ENCODE peak calls at places on chromosomes 16 and 17, in four cellular contexts. One of them, this sample, is unnamed.

GRCh38 chr16:4944333-4945281 is 7.7 kb upstream of the PPL start:
- DNase-seq in CD4-positive, alpha-beta T cell: no peak
- DNase-seq in fibroblast of lung: peak; percentile 97
- DNase-seq in tibial artery: peak; percentile 98
- DNase-seq in this sample: no peak

GRCh38 chr17:51604299-51605020 is 344.1 kb downstream of the UTP18 start:
- DNase-seq in tibial artery: no peak
- DNase-seq in CD4-positive, alpha-beta T cell: no peak
- DNase-seq in fibroblast of lung: no peak
- DNase-seq in this sample: no peak

GRCh38 chr16:58020628-58021521 is 4.7 kb upstream of the MMP15 start:
- DNase-seq in tibial artery: no peak
- DNase-seq in fibroblast of lung: no peak
- DNase-seq in CD4-positive, alpha-beta T cell: peak; percentile 55
- DNase-seq in this sample: no peak

GRCh38 chr17:57594767-57595166 is 150.3 kb downstream of the CCDC182 start:
- DNase-seq in tibial artery: no peak
- DNase-seq in fibroblast of lung: no peak
- DNase-seq in CD4-positive, alpha-beta T cell: no peak
- DNase-seq in this sample: no peak

GRCh38 chr16:84600343-84601229 is 17.3 kb downstream of the COTL1 start:
- DNase-seq in tibial artery: no peak
- DNase-seq in CD4-positive, alpha-beta T cell: no peak
- DNase-seq in fibroblast of lung: peak; percentile 45
- DNase-seq in this sample: no peak

GRCh38 chr16:53087101-53087500 is 32.3 kb downstream of the CHD9 start:
- DNase-seq in tibial artery: no peak
- DNase-seq in CD4-positive, alpha-beta T cell: no peak
- DNase-seq in fibroblast of lung: peak; percentile 58
- DNase-seq in this sample: no peak

GRCh38 chr17:57819273-57819672 is 30.6 kb downstream of the MRPS23 start:
- DNase-seq in fibroblast of lung: peak; percentile 30
- DNase-seq in CD4-positive, alpha-beta T cell: no peak
- DNase-seq in tibial artery: no peak
- DNase-seq in this sample: no peak

GRCh38 chr16:30882429-30883310 is 11.2 kb downstream of the BCL7C start:
- DNase-seq in tibial artery: no peak
- DNase-seq in fibroblast of lung: no peak
- DNase-seq in CD4-positive, alpha-beta T cell: no peak
- DNase-seq in this sample: no peak

GRCh38 chr16:23284584-23284983 is 17.5 kb upstream of the SCNN1B start:
- DNase-seq in tibial artery: no peak
- DNase-seq in CD4-positive, alpha-beta T cell: no peak
- DNase-seq in fibroblast of lung: no peak
- DNase-seq in this sample: no peak

GRCh38 chr16:28263305-28263704 is 29.0 kb upstream of the SBK1 start:
- DNase-seq in tibial artery: no peak
- DNase-seq in fibroblast of lung: no peak
- DNase-seq in CD4-positive, alpha-beta T cell: no peak
- DNase-seq in this sample: no peak

GRCh38 chr16:3866703-3867431 is 13.6 kb downstream of the CREBBP start:
- DNase-seq in tibial artery: no peak
- DNase-seq in CD4-positive, alpha-beta T cell: no peak
- DNase-seq in fibroblast of lung: no peak
- DNase-seq in this sample: no peak

GRCh38 chr16:57528499-57529323 is 7.7 kb downstream of the CCDC102A start:
- DNase-seq in CD4-positive, alpha-beta T cell: no peak
- DNase-seq in fibroblast of lung: no peak
- DNase-seq in tibial artery: peak; percentile 57
- DNase-seq in this sample: no peak

GRCh38 chr16:3950343-3951193 is 70.1 kb upstream of the CREBBP start:
- DNase-seq in tibial artery: peak; percentile 95
- DNase-seq in CD4-positive, alpha-beta T cell: no peak
- DNase-seq in fibroblast of lung: peak; percentile 96
- DNase-seq in this sample: no peak

GRCh38 chr17:15456486-15456885 is 10.9 kb downstream of the CDRT4 start:
- DNase-seq in fibroblast of lung: no peak
- DNase-seq in CD4-positive, alpha-beta T cell: no peak
- DNase-seq in tibial artery: peak; percentile 83
- DNase-seq in this sample: no peak

GRCh38 chr16:77674888-77675287 is 47.4 kb upstream of the NUDT7 start:
- DNase-seq in tibial artery: no peak
- DNase-seq in CD4-positive, alpha-beta T cell: no peak
- DNase-seq in fibroblast of lung: peak; percentile 86
- DNase-seq in this sample: no peak

GRCh38 chr16:11099672-11100195 is 155.4 kb downstream of the CLEC16A start:
- DNase-seq in tibial artery: no peak
- DNase-seq in fibroblast of lung: no peak
- DNase-seq in CD4-positive, alpha-beta T cell: no peak
- DNase-seq in this sample: no peak

GRCh38 chr16:81276323-81276722 is 37.8 kb downstream of the BCO1 start:
- DNase-seq in tibial artery: no peak
- DNase-seq in CD4-positive, alpha-beta T cell: no peak
- DNase-seq in fibroblast of lung: no peak
- DNase-seq in this sample: no peak

GRCh38 chr17:43477832-43478634 is 5.7 kb upstream of the DHX8 start:
- DNase-seq in tibial artery: no peak
- DNase-seq in fibroblast of lung: no peak
- DNase-seq in CD4-positive, alpha-beta T cell: no peak
- DNase-seq in this sample: no peak

GRCh38 chr17:4560837-4561241 is 462 bp upstream of the GGT6 start:
- DNase-seq in fibroblast of lung: no peak
- DNase-seq in CD4-positive, alpha-beta T cell: no peak
- DNase-seq in tibial artery: no peak
- DNase-seq in this sample: no peak

GRCh38 chr16:56606071-56606687 is 2.2 kb upstream of the MT2A start:
- DNase-seq in CD4-positive, alpha-beta T cell: no peak
- DNase-seq in fibroblast of lung: peak; percentile 82
- DNase-seq in tibial artery: peak; percentile 86
- DNase-seq in this sample: no peak

GRCh38 chr16:75627856-75628255 is 4.8 kb upstream of the ADAT1 start:
- DNase-seq in CD4-positive, alpha-beta T cell: no peak
- DNase-seq in fibroblast of lung: peak; percentile 32
- DNase-seq in tibial artery: no peak
- DNase-seq in this sample: no peak

GRCh38 chr17:35094902-35095301 is 24.8 kb downstream of the RAD51D start:
- DNase-seq in tibial artery: no peak
- DNase-seq in CD4-positive, alpha-beta T cell: no peak
- DNase-seq in fibroblast of lung: peak; percentile 88
- DNase-seq in this sample: no peak

DNA sequence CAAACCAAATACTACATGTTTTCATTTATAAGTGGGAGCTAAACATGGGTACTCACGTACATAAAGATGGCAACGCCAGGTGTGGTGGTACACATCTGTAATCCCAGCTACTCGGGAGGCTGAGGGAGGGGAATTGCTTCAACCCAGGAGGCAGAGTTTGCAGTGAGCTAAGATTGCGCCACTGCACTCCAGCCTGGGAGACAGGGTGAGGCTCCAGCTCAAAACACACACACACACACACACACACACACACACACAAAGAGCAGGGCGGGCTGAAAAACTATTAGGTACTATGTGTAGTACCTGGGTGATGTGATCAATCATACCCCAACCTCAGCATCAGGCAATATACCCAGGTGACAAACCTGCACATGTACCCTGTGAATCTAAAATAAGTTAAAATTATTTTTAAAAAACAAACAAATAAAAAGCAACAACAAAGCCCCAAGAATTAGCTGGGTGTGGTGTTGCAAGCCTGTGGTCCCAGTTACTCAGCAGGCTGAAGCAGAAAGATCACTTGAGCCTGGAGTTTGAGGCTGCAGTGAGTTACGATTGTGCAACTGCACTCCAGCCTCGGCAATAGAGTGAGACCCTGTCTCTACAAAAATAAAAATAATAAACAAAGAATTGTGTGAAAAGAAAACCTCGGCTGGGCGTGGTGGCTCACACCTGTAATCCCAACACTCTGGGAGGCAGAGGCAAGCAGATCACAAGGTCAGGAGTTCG is 11.9 kb upstream of the FAAP100 start:
- DNase-seq in tibial artery: no peak
- DNase-seq in fibroblast of lung: peak; percentile 59
- DNase-seq in CD4-positive, alpha-beta T cell: no peak
- DNase-seq in this sample: no peak
- H3K27ac ChIP-seq in tibial artery: peak overlapping the region; percentile 79
- H3K27ac ChIP-seq in fibroblast of lung: peak overlapping the region; percentile 4
- H3K27ac ChIP-seq in CD4-positive, alpha-beta T cell: no peak overlapping the region
- H3K27ac ChIP-seq in this sample: no peak overlapping the region

DNA sequence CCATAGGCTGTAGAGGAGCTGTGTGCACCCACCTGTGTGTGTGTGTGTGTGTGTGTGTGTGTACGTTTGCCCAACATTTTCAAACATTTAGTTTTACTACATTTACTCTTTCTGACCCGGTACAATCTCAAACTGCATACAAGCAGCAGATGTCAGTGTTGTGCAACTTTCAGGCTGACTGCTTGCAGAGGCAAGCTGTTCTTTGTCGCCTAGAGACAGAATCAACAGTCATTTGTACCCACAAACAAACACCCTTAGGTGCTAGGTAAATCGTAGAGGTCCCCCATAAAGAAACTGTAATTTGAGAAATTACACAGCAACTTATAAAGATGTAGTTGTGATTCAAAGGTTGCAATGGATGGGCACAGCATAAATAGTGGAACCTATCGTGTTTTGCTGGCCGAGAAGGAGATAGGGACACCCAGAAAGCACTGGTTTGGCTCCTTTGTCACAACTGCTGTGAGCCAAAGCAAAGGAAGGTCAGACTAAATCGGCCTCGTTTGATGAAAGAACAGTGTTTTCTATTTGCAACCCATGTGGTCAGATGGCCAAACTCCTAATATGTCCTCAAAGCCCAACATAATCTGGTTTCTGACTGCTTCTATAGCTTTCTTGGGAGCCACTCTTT is 478.4 kb downstream of the TOX3 start:
- DNase-seq in fibroblast of lung: peak; percentile 14
- DNase-seq in CD4-positive, alpha-beta T cell: no peak
- DNase-seq in tibial artery: no peak
- DNase-seq in this sample: no peak
- TF ChIP-seq CTCF in fibroblast of lung: no peak
- TF ChIP-seq CTCF in CD4-positive, alpha-beta T cell: no peak
- TF ChIP-seq CTCF in tibial artery: no peak
- TF ChIP-seq CTCF in this sample: peak; percentile 33

DNA sequence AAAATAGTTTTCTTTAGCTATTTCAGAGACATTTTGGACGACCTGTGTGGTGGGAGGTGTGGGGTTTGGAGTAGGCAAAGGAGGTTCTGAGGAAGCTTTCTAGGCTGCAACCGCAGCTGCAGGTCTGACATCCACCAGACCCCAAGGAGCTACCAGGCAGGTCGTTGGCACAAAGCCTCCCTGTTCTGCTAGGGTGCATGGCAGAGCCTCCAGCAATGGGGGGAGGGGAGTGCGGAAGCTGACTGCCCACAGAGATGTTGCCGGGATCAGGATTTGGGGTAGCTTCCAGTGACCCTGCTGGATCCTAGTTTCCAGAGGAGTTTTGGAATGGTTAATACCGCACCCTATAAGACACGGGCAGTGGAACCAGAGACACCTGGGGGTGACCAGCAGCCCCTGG is 58.4 kb downstream of the RAP1GAP2 start:
- DNase-seq in CD4-positive, alpha-beta T cell: no peak
- DNase-seq in fibroblast of lung: no peak
- DNase-seq in tibial artery: no peak
- DNase-seq in this sample: no peak
- H3K27me3 ChIP-seq in CD4-positive, alpha-beta T cell: peaks cover 15% of the 10 kb centered on the region
- H3K27me3 ChIP-seq in fibroblast of lung: peaks cover 8% of the 10 kb centered on the region
- H3K27me3 ChIP-seq in tibial artery: no peaks in the 10 kb centered on the region
- H3K27me3 ChIP-seq in this sample: no peaks in the 10 kb centered on the region

GRCh38 chr16:88541109-88541508 is 29.1 kb upstream of the ZC3H18 start:
- DNase-seq in CD4-positive, alpha-beta T cell: no peak
- DNase-seq in tibial artery: no peak
- DNase-seq in fibroblast of lung: no peak
- DNase-seq in this sample: no peak
- H3K27ac ChIP-seq in CD4-positive, alpha-beta T cell: no peak overlapping the region
- H3K27ac ChIP-seq in tibial artery: no peak overlapping the region
- H3K27ac ChIP-seq in fibroblast of lung: no peak overlapping the region
- H3K27ac ChIP-seq in this sample: no peak overlapping the region

GRCh38 chr16:90007015-90007414 is 12.2 kb downstream of the DBNDD1 start:
- DNase-seq in fibroblast of lung: no peak
- DNase-seq in tibial artery: no peak
- DNase-seq in CD4-positive, alpha-beta T cell: no peak
- DNase-seq in this sample: no peak

GRCh38 chr16:90010676-90011075 is 8.6 kb downstream of the DBNDD1 start:
- DNase-seq in fibroblast of lung: no peak
- DNase-seq in CD4-positive, alpha-beta T cell: no peak
- DNase-seq in tibial artery: no peak
- DNase-seq in this sample: no peak

GRCh38 chr16:90009172-90009899 is 9.9 kb downstream of the DBNDD1 start:
- DNase-seq in fibroblast of lung: no peak
- DNase-seq in CD4-positive, alpha-beta T cell: no peak
- DNase-seq in tibial artery: no peak
- DNase-seq in this sample: no peak

GRCh38 chr16:90011196-90011819 is 7.9 kb downstream of the DBNDD1 start:
- DNase-seq in tibial artery: no peak
- DNase-seq in CD4-positive, alpha-beta T cell: no peak
- DNase-seq in fibroblast of lung: no peak
- DNase-seq in this sample: no peak

DNA sequence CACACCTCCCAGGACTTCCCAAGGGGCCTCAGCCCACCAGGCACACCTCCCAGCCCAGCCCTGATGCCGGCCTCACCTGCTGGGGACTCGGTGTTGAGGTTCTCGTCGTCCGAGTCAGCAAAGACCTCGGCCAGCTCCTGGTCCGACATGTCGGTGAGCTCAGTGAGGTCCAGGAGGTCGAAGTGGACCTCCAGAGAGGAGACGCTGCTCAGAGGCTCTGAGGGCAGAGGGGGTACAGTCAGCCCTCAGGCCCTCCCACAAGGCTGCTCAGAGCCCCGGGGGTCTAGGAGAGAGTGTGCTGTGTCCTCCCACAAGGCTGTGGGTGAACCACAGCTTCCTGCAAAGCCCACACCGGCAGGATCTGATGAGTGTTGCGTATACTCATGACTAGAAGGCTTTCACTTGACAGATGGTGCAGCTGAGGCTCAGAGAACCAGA is 10.5 kb downstream of the DBNDD1 start:
- DNase-seq in fibroblast of lung: peak; percentile 12
- DNase-seq in CD4-positive, alpha-beta T cell: peak; percentile 48
- DNase-seq in tibial artery: no peak
- DNase-seq in this sample: no peak
- TF ChIP-seq CTCF in fibroblast of lung: no peak
- TF ChIP-seq CTCF in CD4-positive, alpha-beta T cell: no peak
- TF ChIP-seq CTCF in tibial artery: no peak
- TF ChIP-seq CTCF in this sample: no peak

GRCh38 chr17:36768355-36768754 is 167.0 kb downstream of the MRM1 start:
- DNase-seq in tibial artery: no peak
- DNase-seq in CD4-positive, alpha-beta T cell: no peak
- DNase-seq in fibroblast of lung: no peak
- DNase-seq in this sample: no peak
- H3K27me3 ChIP-seq in tibial artery: peaks cover 45% of the 10 kb centered on the region
- H3K27me3 ChIP-seq in CD4-positive, alpha-beta T cell: no peaks in the 10 kb centered on the region
- H3K27me3 ChIP-seq in fibroblast of lung: peaks cover 6% of the 10 kb centered on the region
- H3K27me3 ChIP-seq in this sample: peaks cover 63% of the 10 kb centered on the region